ENCODE peak calls at places on chromosomes 6 and 20, in four cellular contexts. F, O, Z and M are unnamed samples.

GRCh38 chr6:113825776-113826175 is 31.4 kb upstream of the MARCKS start:
- DNase-seq in F (peak), O (peak), Z (peak), M (no peak)

GRCh38 chr6:35083507-35083906 is 57.6 kb downstream of the TCP11 start:
- DNase-seq in F (no peak), O (no peak), Z (no peak), M (no peak)

GRCh38 chr6:26299286-26300042 is 65.5 kb upstream of the BTN3A2 start:
- DNase-seq in F (peak), O (no peak), Z (peak), M (peak)

GRCh38 chr6:41271901-41272395 is 14.5 kb downstream of the TREM1 start:
- DNase-seq in F (no peak), O (peak), Z (no peak), M (no peak)

GRCh38 chr6:81816387-81816786 is 63.9 kb upstream of the TENT5A start:
- DNase-seq in F (no peak), O (no peak), Z (peak), M (no peak)

GRCh38 chr6:74879234-74879633 is 326.6 kb downstream of the COL12A1 start:
- DNase-seq in F (no peak), O (no peak), Z (peak), M (no peak)

GRCh38 chr20:53021934-53022333 is 49.8 kb downstream of the TSHZ2 start:
- DNase-seq in F (no peak), O (no peak), Z (peak), M (no peak)

GRCh38 chr6:55882731-55883595 is 7.6 kb upstream of the BMP5 start:
- DNase-seq in F (no peak), O (no peak), Z (peak), M (no peak)

GRCh38 chr20:5002077-5002413 is 735 bp upstream of the SLC23A2 start:
- DNase-seq in F (peak), O (peak), Z (no peak), M (peak)

GRCh38 chr6:129146836-129147366 is 264.0 kb downstream of the LAMA2 start:
- DNase-seq in F (no peak), O (no peak), Z (no peak), M (no peak)

GRCh38 chr6:36914227-36914794 is 28.6 kb downstream of the C6orf89 start:
- DNase-seq in F (peak), O (no peak), Z (peak), M (peak)